ENCODE peak calls at places on chromosomes 3 and 15, in four cellular contexts. M is HepG2, S is GM12878, D is K562. J is an unnamed sample.

GRCh38 chr3:46280105-46280797 is 38.0 kb downstream of the CCR3 start:
- DNase-seq in M (no peak), S (no peak), D (no peak), J (no peak)

GRCh38 chr3:78140866-78141658 is 1101.2 kb downstream of the ROBO2 start:
- DNase-seq in S (no peak), D (no peak), M (no peak), J (no peak)

GRCh38 chr3:187586226-187586625 is 84.0 kb downstream of the SST start:
- DNase-seq in M (no peak), D (no peak), S (no peak), J (no peak)

GRCh38 chr3:134350266-134350665 is 24.0 kb downstream of the AMOTL2 start:
- DNase-seq in S (no peak), D (no peak), M (no peak), J (no peak)

GRCh38 chr3:55654123-55654787 is 167.1 kb upstream of the WNT5A start:
- DNase-seq in S (peak; percentile 73), M (no peak), D (no peak), J (no peak)

GRCh38 chr3:179681492-179682263 is 28.8 kb downstream of the USP13 start:
- DNase-seq in D (no peak), S (no peak), M (no peak), J (no peak)

GRCh38 chr3:168248383-168249047 is 152.8 kb upstream of the GOLIM4 start:
- DNase-seq in M (no peak), D (no peak), S (no peak), J (peak; percentile 51)

GRCh38 chr15:52801748-52802085 is 11.6 kb upstream of the ONECUT1 start:
- DNase-seq in D (no peak), S (no peak), M (no peak), J (no peak)

GRCh38 chr3:85912981-85913380 is 954.2 kb downstream of the CADM2 start:
- DNase-seq in S (no peak), D (no peak), M (peak; percentile 1), J (no peak)

GRCh38 chr3:152997526-152997925 is 162.6 kb downstream of the P2RY1 start:
- DNase-seq in D (no peak), S (no peak), M (no peak), J (no peak)

GRCh38 chr3:41029356-41029755 is 169.9 kb upstream of the CTNNB1 start:
- DNase-seq in S (no peak), D (no peak), M (no peak), J (no peak)

GRCh38 chr3:196219194-196219969 is 3.0 kb downstream of the SLC51A start:
- DNase-seq in M (no peak), D (no peak), S (peak; percentile 64), J (no peak)

GRCh38 chr3:69359916-69360315 is 26.0 kb downstream of the FRMD4B start:
- DNase-seq in S (no peak), D (no peak), M (no peak), J (no peak)

GRCh38 chr3:110413807-110414748 is 657.5 kb upstream of the NECTIN3 start:
- DNase-seq in D (no peak), M (no peak), S (no peak), J (no peak)

GRCh38 chr15:81529444-81529950 is 155.5 kb upstream of the TMC3 start:
- DNase-seq in M (no peak), S (no peak), D (no peak), J (no peak)

GRCh38 chr3:105222568-105223093 is 144.1 kb upstream of the ALCAM start:
- DNase-seq in D (no peak), M (peak; percentile 17), S (no peak), J (peak; percentile 14)

GRCh38 chr3:69649120-69649519 is 90.1 kb upstream of the MITF start:
- DNase-seq in D (no peak), M (peak; percentile 2), S (no peak), J (no peak)

GRCh38 chr3:4761759-4762158 is 217.5 kb upstream of the BHLHE40 start:
- DNase-seq in M (no peak), S (no peak), D (no peak), J (no peak)

GRCh38 chr3:186099178-186099577 is 9.7 kb downstream of the ETV5 start:
- DNase-seq in D (no peak), M (no peak), S (no peak), J (no peak)

GRCh38 chr15:63752075-63752684 is 81.6 kb downstream of the HERC1 start:
- DNase-seq in M (peak; percentile 61), S (peak; percentile 23), D (peak; percentile 46), J (no peak)

GRCh38 chr15:66611257-66612053 is 45.7 kb upstream of the LCTL start:
- DNase-seq in D (no peak), M (peak; percentile 81), S (no peak), J (no peak)

GRCh38 chr3:168096210-168096795 is 579 bp upstream of the GOLIM4 start:
- DNase-seq in D (peak; percentile 67), S (peak; percentile 56), M (peak; percentile 87), J (peak; percentile 21)

GRCh38 chr15:101808201-101808600 is 3.8 kb upstream of the OR4F15 start:
- DNase-seq in S (no peak), D (no peak), M (no peak), J (no peak)

GRCh38 chr15:83170474-83171165 is 37.0 kb downstream of the HDGFL3 start:
- DNase-seq in D (no peak), S (no peak), M (no peak), J (no peak)

GRCh38 chr3:49465269-49466034 is 4.6 kb upstream of the DAG1 start:
- DNase-seq in D (peak; percentile 48), M (peak; percentile 91), S (no peak), J (no peak)

GRCh38 chr3:53577486-53577885 is 83.1 kb downstream of the CACNA1D start:
- DNase-seq in S (no peak), D (no peak), M (no peak), J (no peak)

GRCh38 chr15:25850154-25851111 is 12.7 kb downstream of the ATP10A start:
- DNase-seq in D (peak; percentile 73), M (peak; percentile 74), S (peak; percentile 28), J (peak; percentile 53)

GRCh38 chr3:160180581-160181216 is 44.5 kb upstream of the C3orf80 start:
- DNase-seq in M (no peak), S (no peak), D (no peak), J (no peak)

GRCh38 chr3:50347187-50347813 is 1.8 kb upstream of the ZMYND10 start:
- DNase-seq in S (no peak), M (peak; percentile 59), D (peak; percentile 62), J (peak; percentile 68)

GRCh38 chr3:30418443-30418842 is 188.0 kb upstream of the TGFBR2 start:
- DNase-seq in S (no peak), M (no peak), D (no peak), J (no peak)

DNA sequence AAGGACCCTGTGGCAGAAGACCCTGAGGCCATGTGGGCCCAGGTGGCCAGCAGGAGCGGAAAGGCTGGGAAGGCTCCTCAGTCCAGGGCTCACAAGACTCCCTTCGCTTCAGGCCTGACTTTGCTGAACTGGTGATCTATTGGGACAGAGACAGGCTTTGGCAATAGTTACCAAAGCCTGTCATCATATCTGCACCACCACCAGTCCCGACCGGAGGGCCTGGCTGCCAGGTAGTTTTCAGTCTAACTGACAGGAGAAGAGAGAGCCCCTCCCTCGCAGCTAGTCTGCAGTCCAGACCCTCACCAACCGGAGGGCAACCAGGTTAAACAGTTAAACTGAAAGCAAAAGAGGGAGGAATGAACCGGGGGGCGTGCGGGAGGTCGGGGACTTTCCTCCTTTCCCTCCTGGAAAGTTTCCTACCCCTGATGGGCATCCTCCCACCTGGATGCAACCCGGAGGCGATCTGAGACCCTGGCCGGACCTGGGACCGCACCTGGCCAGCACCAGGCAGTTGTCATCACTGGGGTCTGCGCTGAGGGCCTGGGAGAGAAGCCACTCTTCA is 521 bp downstream of the RAB27A start:
- DNase-seq in M (peak; percentile 21), S (no peak), D (peak; percentile 53), J (peak; percentile 39)
- TF ChIP-seq CBFB in M (no peak), S (no peak), D (no peak), J (no peak)

GRCh38 chr3:126858887-126859286 is 124.0 kb upstream of the PLXNA1 start:
- DNase-seq in M (no peak), D (no peak), S (no peak), J (no peak)
- TF ChIP-seq USF2 in M (no peak), D (no peak), S (no peak), J (no peak)

GRCh38 chr3:191065183-191065805 is 133.7 kb upstream of the OSTN start:
- DNase-seq in S (no peak), M (no peak), D (no peak), J (no peak)
- TF ChIP-seq ETV6 in S (no peak), M (no peak), D (no peak), J (no peak)

GRCh38 chr3:172065534-172065933 is 26.2 kb downstream of the FNDC3B start:
- DNase-seq in S (no peak), D (peak; percentile 65), M (no peak), J (no peak)

GRCh38 chr3:172068977-172069376 is 29.6 kb downstream of the FNDC3B start:
- DNase-seq in S (no peak), D (no peak), M (no peak), J (no peak)

GRCh38 chr3:172065967-172066762 is 26.8 kb downstream of the FNDC3B start:
- DNase-seq in M (peak; percentile 81), S (peak; percentile 21), D (no peak), J (no peak)

GRCh38 chr3:172067837-172068440 is 28.6 kb downstream of the FNDC3B start:
- DNase-seq in M (no peak), S (no peak), D (no peak), J (no peak)

DNA sequence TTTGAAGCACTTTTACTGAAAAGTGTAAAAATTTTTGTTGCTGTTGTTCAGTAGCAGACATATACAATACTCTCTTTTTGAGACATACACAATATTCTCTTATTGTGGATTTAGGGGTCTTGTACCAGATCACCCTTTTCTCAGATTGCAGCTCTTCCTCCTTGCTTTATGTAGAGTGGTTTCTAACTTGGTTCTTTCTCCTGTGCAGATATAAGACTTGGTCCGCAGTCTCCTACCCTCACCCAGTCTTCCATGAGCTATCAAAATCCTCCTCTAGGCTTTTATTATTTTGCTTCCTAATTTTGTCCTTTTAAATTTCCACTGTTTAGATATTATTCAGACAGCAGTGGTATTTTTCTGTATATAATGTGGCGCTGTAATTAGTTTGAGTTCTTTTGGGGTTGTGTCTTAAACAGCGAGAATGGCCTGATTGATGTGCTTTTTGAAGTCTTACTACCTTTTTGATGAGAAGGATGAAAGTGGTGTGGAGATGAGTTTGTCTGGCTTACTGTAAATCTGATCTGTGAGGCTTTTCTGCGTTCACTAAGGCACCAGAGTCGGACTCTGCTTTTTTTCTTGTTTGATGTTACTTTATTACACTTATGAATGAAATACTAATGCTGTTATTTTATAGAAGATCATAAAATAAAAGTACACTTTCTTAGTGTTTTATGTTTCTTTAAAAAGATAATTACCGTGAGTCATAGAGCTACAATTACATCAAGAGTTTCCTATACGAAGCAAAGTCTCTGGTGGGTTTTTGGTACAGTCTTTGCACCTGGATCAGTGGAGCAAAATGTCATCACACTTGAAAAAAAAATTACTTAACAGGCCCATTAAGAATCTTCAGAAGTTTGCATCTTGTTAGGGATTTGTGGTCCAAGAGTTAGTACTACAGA is 27.8 kb downstream of the FNDC3B start:
- DNase-seq in M (no peak), D (no peak), S (no peak), J (no peak)
- TF ChIP-seq CBFB in M (no peak), D (no peak), S (no peak), J (no peak)

DNA sequence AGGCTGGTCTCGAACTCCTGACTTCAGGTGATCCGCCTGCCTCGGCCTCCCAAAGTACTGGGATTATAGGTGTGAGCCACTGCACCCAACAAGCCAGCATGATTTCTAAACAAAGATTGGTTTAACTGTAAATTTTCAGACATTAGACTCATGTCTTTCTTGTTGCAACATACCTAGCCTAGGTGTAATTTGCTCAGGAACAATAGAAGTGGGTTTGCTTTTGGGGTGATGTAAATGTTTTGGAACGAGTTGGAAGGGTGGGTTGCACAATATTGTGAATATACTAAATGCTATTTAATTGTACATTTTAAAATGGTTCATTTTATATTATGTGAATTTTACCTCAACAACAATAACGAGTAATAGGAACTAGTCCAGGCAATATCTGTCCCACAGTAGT is 7.1 kb downstream of the CCR4 start:
- DNase-seq in D (no peak), M (peak; percentile 44), S (no peak), J (no peak)
- TF ChIP-seq USF2 in D (no peak), M (no peak), S (no peak), J (no peak)

GRCh38 chr3:161336661-161337060 is 34.7 kb downstream of the SPTSSB start:
- DNase-seq in D (no peak), M (no peak), S (no peak), J (no peak)
- TF ChIP-seq ETV6 in D (no peak), M (no peak), S (no peak), J (no peak)

J was measured in WTC11.